ENCODE peak calls at places on chromosomes 5 and 9, in eight cellular contexts. D, X, A, C, R, P, N and G are unnamed samples.

GRCh38 chr5:115350892-115351291 is 54.4 kb upstream of the CCDC112 start:
- DNase-seq in N (no peak), A (no peak), D (no peak), R (no peak), C (no peak), P (no peak), X (no peak), G (no peak)

GRCh38 chr5:86971034-86971511 is 296.6 kb upstream of the RASA1 start:
- DNase-seq in P (no peak), R (no peak), X (no peak), N (peak; percentile 41), A (no peak), D (no peak), C (no peak), G (no peak)

GRCh38 chr9:4575997-4576396 is 85.7 kb downstream of the SLC1A1 start:
- DNase-seq in D (no peak), N (no peak), X (no peak), C (no peak), P (no peak), R (no peak), A (no peak), G (no peak)

GRCh38 chr5:129971684-129972083 is 67.4 kb downstream of the CHSY3 start:
- DNase-seq in C (no peak), X (no peak), P (no peak), D (no peak), R (no peak), N (no peak), A (no peak), G (no peak)

GRCh38 chr9:98047002-98047401 is 9.5 kb upstream of the NANS start:
- DNase-seq in N (no peak), R (no peak), A (no peak), C (no peak), D (no peak), X (no peak), P (no peak), G (no peak)

GRCh38 chr5:134592141-134592746 is 40.4 kb downstream of the SAR1B start:
- DNase-seq in D (peak; percentile 74), C (no peak), P (no peak), R (no peak), N (no peak), A (no peak), X (no peak), G (no peak)

GRCh38 chr9:39108145-39108544 is 179.8 kb downstream of the CNTNAP3 start:
- DNase-seq in R (no peak), P (no peak), X (no peak), C (no peak), N (no peak), A (no peak), D (no peak), G (no peak)

GRCh38 chr5:151155777-151156731 is 1.5 kb downstream of the ANXA6 start:
- DNase-seq in R (no peak), X (no peak), C (no peak), D (peak; percentile 55), A (no peak), N (peak; percentile 77), P (peak; percentile 54), G (no peak)

GRCh38 chr5:178420424-178420823 is 169.8 kb downstream of the COL23A1 start:
- DNase-seq in A (no peak), R (no peak), P (no peak), X (no peak), D (peak; percentile 84), N (no peak), C (no peak), G (no peak)

GRCh38 chr5:76137887-76138542 is 54.8 kb downstream of the SV2C start:
- DNase-seq in C (no peak), X (no peak), D (no peak), R (no peak), N (no peak), P (no peak), A (no peak), G (no peak)

GRCh38 chr5:67636850-67637524 is 440.4 kb upstream of the CD180 start:
- DNase-seq in C (no peak), D (no peak), R (no peak), X (no peak), P (no peak), A (no peak), N (no peak), G (no peak)

GRCh38 chr9:120876842-120877240 is at the start of gene PHF19:
- DNase-seq in X (no peak), R (no peak), N (peak; percentile 53), A (no peak), P (peak; percentile 28), D (no peak), C (no peak), G (no peak)

GRCh38 chr5:136174021-136174659 is 18.8 kb downstream of the SMIM32 start:
- DNase-seq in A (no peak), X (no peak), C (no peak), D (peak; percentile 43), R (no peak), N (peak; percentile 31), P (no peak), G (peak; percentile 18)

GRCh38 chr5:178086266-178086665 is 27.1 kb upstream of the N4BP3 start:
- DNase-seq in X (no peak), P (no peak), R (no peak), D (peak; percentile 79), A (no peak), N (no peak), C (no peak), G (no peak)

GRCh38 chr9:91474656-91475055 is 51.0 kb upstream of the NFIL3 start:
- DNase-seq in A (no peak), D (no peak), C (no peak), N (peak; percentile 11), R (no peak), X (no peak), P (no peak), G (no peak)

GRCh38 chr5:73218552-73219171 is 45.7 kb downstream of the TMEM174 start:
- DNase-seq in C (no peak), D (peak; percentile 45), N (peak; percentile 53), A (no peak), X (no peak), P (peak; percentile 41), R (no peak), G (no peak)

GRCh38 chr5:110477923-110478322 is 248.5 kb downstream of the TMEM232 start:
- DNase-seq in N (peak; percentile 26), R (no peak), C (no peak), A (no peak), P (peak; percentile 2), X (no peak), D (no peak), G (no peak)

GRCh38 chr9:125409637-125410521 is 148.3 kb downstream of the GAPVD1 start:
- DNase-seq in D (peak; percentile 87), C (peak; percentile 16), P (peak; percentile 41), N (peak; percentile 51), A (no peak), R (peak; percentile 97), X (no peak), G (no peak)

GRCh38 chr9:136546697-136547481 is 1.0 kb upstream of the NOTCH1 start:
- DNase-seq in N (no peak), A (peak; percentile 54), C (no peak), X (no peak), D (peak; percentile 89), R (no peak), P (no peak), G (peak; percentile 30)

GRCh38 chr9:122797316-122798033 is 2.4 kb upstream of the OR1K1 start:
- DNase-seq in X (no peak), P (no peak), A (no peak), C (no peak), D (no peak), N (no peak), R (no peak), G (no peak)

GRCh38 chr5:144422025-144422424 is 251.4 kb downstream of the KCTD16 start:
- DNase-seq in C (no peak), P (no peak), X (no peak), N (no peak), A (no peak), R (no peak), D (no peak), G (no peak)

GRCh38 chr9:71767421-71768321 is 642 bp downstream of the CEMIP2 start:
- DNase-seq in A (no peak), N (no peak), R (no peak), P (no peak), D (peak; percentile 18), C (no peak), X (no peak), G (no peak)

GRCh38 chr9:107340920-107341632 is 58.0 kb downstream of the RAD23B start:
- DNase-seq in P (peak; percentile 80), X (peak; percentile 17), A (peak; percentile 81), D (peak; percentile 83), R (peak; percentile 69), C (peak; percentile 79), N (peak; percentile 64), G (peak; percentile 46)

GRCh38 chr9:124818431-124819281 is 34.6 kb upstream of the WDR38 start:
- DNase-seq in N (peak; percentile 98), A (no peak), X (no peak), R (peak; percentile 14), D (peak; percentile 73), P (peak; percentile 49), C (no peak), G (no peak)

GRCh38 chr9:69115621-69116020 is 58.5 kb upstream of the TJP2 start:
- DNase-seq in A (no peak), C (no peak), D (no peak), X (no peak), P (no peak), N (no peak), R (no peak), G (no peak)

GRCh38 chr9:21357479-21358290 is 7.0 kb upstream of the IFNA6 start:
- DNase-seq in A (no peak), D (no peak), R (no peak), C (no peak), N (peak; percentile 16), X (no peak), P (no peak), G (no peak)

GRCh38 chr5:9774472-9775079 is 144.4 kb upstream of the TAS2R1 start:
- DNase-seq in X (no peak), A (no peak), N (peak; percentile 66), C (no peak), P (no peak), D (no peak), R (peak; percentile 17), G (no peak)

GRCh38 chr9:129289131-129289731 is 111.2 kb upstream of the IER5L start:
- DNase-seq in A (no peak), N (no peak), X (no peak), R (no peak), D (peak; percentile 50), C (no peak), P (no peak), G (peak; percentile 95)

GRCh38 chr5:127256886-127257597 is 33.6 kb upstream of the MEGF10 start:
- DNase-seq in P (no peak), R (no peak), N (no peak), C (no peak), X (no peak), A (no peak), D (no peak), G (no peak)

GRCh38 chr9:14978022-14979000 is 68.1 kb upstream of the FREM1 start:
- DNase-seq in D (peak; percentile 45), P (no peak), R (no peak), N (no peak), X (no peak), A (no peak), C (no peak), G (no peak)

GRCh38 chr9:117104972-117105495 is 309.8 kb downstream of the ASTN2 start:
- DNase-seq in N (no peak), P (no peak), R (no peak), D (no peak), A (no peak), X (no peak), C (no peak), G (no peak)

GRCh38 chr5:115098041-115098702 is 71.5 kb downstream of the TRIM36 start:
- DNase-seq in A (no peak), R (no peak), C (peak; percentile 16), N (peak; percentile 46), X (no peak), P (peak; percentile 58), D (peak; percentile 35), G (no peak)

GRCh38 chr5:143874312-143874711 is 62.4 kb downstream of the HMHB1 start:
- DNase-seq in A (no peak), P (no peak), R (no peak), N (peak; percentile 54), X (no peak), C (no peak), D (no peak), G (no peak)

GRCh38 chr9:19799784-19800183 is 10.9 kb upstream of the SLC24A2 start:
- DNase-seq in N (peak; percentile 1), P (no peak), D (no peak), X (no peak), C (no peak), R (no peak), A (no peak), G (no peak)